ENCODE peak calls at places on chromosomes 5 and 9, in five cellular contexts. One of them, this sample, is unnamed.

GRCh38 chr9:33166263-33167083 is 663 bp downstream of the B4GALT1 start:
- DNase-seq in mucosa of descending colon: peak
- DNase-seq in Peyer's patch: peak
- DNase-seq in stimulated activated CD4-positive, alpha-beta T cell treated with anti-CD3 and anti-CD28 coated beads, Interleukin-2, amount 100 ng/mL, for 24 hours: no peak
- DNase-seq in astrocyte: no peak
- DNase-seq in this sample: no peak

GRCh38 chr9:135074354-135075233 is 12.9 kb upstream of the OLFM1 start:
- DNase-seq in mucosa of descending colon: no peak
- DNase-seq in stimulated activated CD4-positive, alpha-beta T cell treated with anti-CD3 and anti-CD28 coated beads, Interleukin-2, amount 100 ng/mL, for 24 hours: no peak
- DNase-seq in Peyer's patch: no peak
- DNase-seq in astrocyte: no peak
- DNase-seq in this sample: no peak

GRCh38 chr5:143200781-143201398 is 202.6 kb downstream of the NR3C1 start:
- DNase-seq in Peyer's patch: no peak
- DNase-seq in stimulated activated CD4-positive, alpha-beta T cell treated with anti-CD3 and anti-CD28 coated beads, Interleukin-2, amount 100 ng/mL, for 24 hours: no peak
- DNase-seq in mucosa of descending colon: no peak
- DNase-seq in astrocyte: peak
- DNase-seq in this sample: peak

GRCh38 chr9:74770508-74771261 is 117.0 kb downstream of the TRPM6 start:
- DNase-seq in stimulated activated CD4-positive, alpha-beta T cell treated with anti-CD3 and anti-CD28 coated beads, Interleukin-2, amount 100 ng/mL, for 24 hours: peak
- DNase-seq in mucosa of descending colon: no peak
- DNase-seq in astrocyte: no peak
- DNase-seq in Peyer's patch: peak
- DNase-seq in this sample: no peak

GRCh38 chr9:133104718-133105460 is 16.2 kb downstream of the RALGDS start:
- DNase-seq in mucosa of descending colon: peak
- DNase-seq in Peyer's patch: no peak
- DNase-seq in astrocyte: no peak
- DNase-seq in stimulated activated CD4-positive, alpha-beta T cell treated with anti-CD3 and anti-CD28 coated beads, Interleukin-2, amount 100 ng/mL, for 24 hours: no peak
- DNase-seq in this sample: no peak

GRCh38 chr5:5235685-5236084 is 95.6 kb downstream of the ADAMTS16 start:
- DNase-seq in mucosa of descending colon: no peak
- DNase-seq in Peyer's patch: no peak
- DNase-seq in stimulated activated CD4-positive, alpha-beta T cell treated with anti-CD3 and anti-CD28 coated beads, Interleukin-2, amount 100 ng/mL, for 24 hours: no peak
- DNase-seq in astrocyte: peak
- DNase-seq in this sample: no peak

GRCh38 chr5:45262061-45262590 is 434.1 kb downstream of the HCN1 start:
- DNase-seq in stimulated activated CD4-positive, alpha-beta T cell treated with anti-CD3 and anti-CD28 coated beads, Interleukin-2, amount 100 ng/mL, for 24 hours: no peak
- DNase-seq in mucosa of descending colon: no peak
- DNase-seq in Peyer's patch: no peak
- DNase-seq in astrocyte: no peak
- DNase-seq in this sample: no peak

GRCh38 chr5:96434201-96434645 is 1.2 kb upstream of the PCSK1 start:
- DNase-seq in stimulated activated CD4-positive, alpha-beta T cell treated with anti-CD3 and anti-CD28 coated beads, Interleukin-2, amount 100 ng/mL, for 24 hours: peak
- DNase-seq in mucosa of descending colon: peak
- DNase-seq in Peyer's patch: no peak
- DNase-seq in astrocyte: peak
- DNase-seq in this sample: peak

GRCh38 chr9:130451509-130452388 is 7.0 kb downstream of the ASS1 start:
- DNase-seq in mucosa of descending colon: peak
- DNase-seq in astrocyte: peak
- DNase-seq in stimulated activated CD4-positive, alpha-beta T cell treated with anti-CD3 and anti-CD28 coated beads, Interleukin-2, amount 100 ng/mL, for 24 hours: no peak
- DNase-seq in Peyer's patch: peak
- DNase-seq in this sample: peak

GRCh38 chr5:142860291-142860690 is 90.1 kb downstream of the ARHGAP26 start:
- DNase-seq in stimulated activated CD4-positive, alpha-beta T cell treated with anti-CD3 and anti-CD28 coated beads, Interleukin-2, amount 100 ng/mL, for 24 hours: no peak
- DNase-seq in mucosa of descending colon: no peak
- DNase-seq in Peyer's patch: no peak
- DNase-seq in astrocyte: no peak
- DNase-seq in this sample: no peak

GRCh38 chr5:103391659-103392058 is 133.1 kb downstream of the MACIR start:
- DNase-seq in Peyer's patch: no peak
- DNase-seq in stimulated activated CD4-positive, alpha-beta T cell treated with anti-CD3 and anti-CD28 coated beads, Interleukin-2, amount 100 ng/mL, for 24 hours: no peak
- DNase-seq in astrocyte: no peak
- DNase-seq in mucosa of descending colon: no peak
- DNase-seq in this sample: no peak

GRCh38 chr5:76918539-76918938 is 34.3 kb upstream of the CRHBP start:
- DNase-seq in astrocyte: no peak
- DNase-seq in mucosa of descending colon: no peak
- DNase-seq in Peyer's patch: no peak
- DNase-seq in stimulated activated CD4-positive, alpha-beta T cell treated with anti-CD3 and anti-CD28 coated beads, Interleukin-2, amount 100 ng/mL, for 24 hours: no peak
- DNase-seq in this sample: no peak

This sample was measured in IMR-90.